ENCODE peak calls at places on chromosomes 2 and 18, in nine cellular contexts. G is choroid plexus epithelial cell, Q is AG09309, I is fibroblast of mammary gland, V is colonic mucosa, E is left ventricle myocardium inferior, J is mammary epithelial cell, X is esophagus squamous epithelium, C is bronchial epithelial cell. D is an unnamed sample.

GRCh38 chr2:65026640-65027464 is 29.4 kb upstream of the CEP68 start:
- DNase-seq in Q (no peak), J (no peak), V (no peak), X (no peak), G (no peak), I (no peak), E (no peak), C (no peak), D (no peak)

GRCh38 chr2:9775999-9776685 is 67.1 kb upstream of the TAF1B start:
- DNase-seq in I (no peak), J (no peak), G (no peak), Q (no peak), X (no peak), E (no peak), V (no peak), C (no peak), D (no peak)

GRCh38 chr2:114213808-114214207 is 228.6 kb upstream of the DPP10 start:
- DNase-seq in E (no peak), X (no peak), I (no peak), V (no peak), C (no peak), G (no peak), Q (no peak), J (no peak), D (no peak)

GRCh38 chr2:159968282-159968900 is 94.0 kb downstream of the PLA2R1 start:
- DNase-seq in V (peak), G (peak), J (peak), C (peak), Q (peak), E (no peak), X (no peak), I (peak), D (peak)

GRCh38 chr18:71287268-71287667 is 998.4 kb downstream of the SOCS6 start:
- DNase-seq in I (no peak), C (no peak), V (no peak), E (no peak), Q (no peak), X (no peak), G (no peak), J (no peak), D (no peak)

GRCh38 chr2:133591164-133591563 is 22.9 kb upstream of the NCKAP5 start:
- DNase-seq in G (peak), E (peak), V (peak), I (no peak), C (no peak), Q (no peak), X (no peak), J (no peak), D (no peak)

GRCh38 chr2:231877533-231878456 is 48.4 kb downstream of the NPPC start:
- DNase-seq in J (peak), C (peak), I (no peak), G (peak), V (no peak), E (no peak), Q (no peak), X (no peak), D (no peak)

GRCh38 chr2:157684940-157685466 is 56.3 kb upstream of the ACVR1C start:
- DNase-seq in G (no peak), X (no peak), I (no peak), Q (no peak), V (no peak), C (no peak), J (no peak), E (no peak), D (no peak)

GRCh38 chr2:209938906-209939305 is 63.5 kb upstream of the RPE start:
- DNase-seq in J (no peak), Q (no peak), I (no peak), C (peak), G (no peak), X (no peak), E (no peak), V (no peak), D (no peak)

GRCh38 chr2:239467281-239467955 is 66.6 kb upstream of the HDAC4 start:
- DNase-seq in V (no peak), C (no peak), J (no peak), I (no peak), X (no peak), G (no peak), E (no peak), Q (no peak), D (no peak)

GRCh38 chr2:44103643-44104038 is 65.0 kb upstream of the PPM1B start:
- DNase-seq in C (no peak), J (no peak), V (no peak), I (no peak), X (no peak), G (no peak), E (no peak), Q (no peak), D (no peak)

GRCh38 chr2:225017713-225018112 is 24.6 kb downstream of the DOCK10 start:
- DNase-seq in G (no peak), X (no peak), I (peak), J (no peak), C (no peak), V (no peak), E (no peak), Q (no peak), D (no peak)

GRCh38 chr18:48529796-48530195 is 9.0 kb upstream of the CTIF start:
- DNase-seq in E (no peak), V (no peak), C (peak), J (peak), Q (peak), I (peak), X (no peak), G (peak), D (peak)

GRCh38 chr2:111162718-111163331 is 42.1 kb downstream of the BCL2L11 start:
- DNase-seq in G (no peak), C (peak), X (no peak), I (no peak), Q (no peak), J (no peak), V (no peak), E (no peak), D (peak)

GRCh38 chr2:152098798-152099654 is at the start of gene CACNB4:
- DNase-seq in I (peak), E (no peak), J (no peak), Q (no peak), G (peak), X (no peak), C (no peak), V (peak), D (peak)

GRCh38 chr2:9993490-9994165 is 42.1 kb downstream of the GRHL1 start:
- DNase-seq in E (no peak), V (no peak), G (no peak), C (no peak), X (no peak), Q (no peak), J (no peak), I (peak), D (peak)

GRCh38 chr2:9813312-9814128 is 29.8 kb upstream of the TAF1B start:
- DNase-seq in I (peak), G (peak), Q (no peak), X (no peak), C (no peak), J (peak), V (peak), E (peak), D (peak)

GRCh38 chr2:134918518-134919359 is at the start of gene CCNT2:
- DNase-seq in J (peak), Q (peak), X (peak), E (peak), I (peak), V (peak), C (peak), G (peak), D (peak)

GRCh38 chr2:127398239-127398590 is 10.4 kb upstream of the MAP3K2 start:
- DNase-seq in G (peak), V (peak), I (peak), J (peak), X (no peak), Q (peak), E (peak), C (peak), D (peak)

GRCh38 chr18:40935423-40935822 is 1019.6 kb upstream of the PIK3C3 start:
- DNase-seq in E (no peak), V (no peak), Q (no peak), I (peak), C (peak), X (no peak), G (peak), J (peak), D (peak)

GRCh38 chr18:63578357-63578958 is 8.7 kb upstream of the SERPINB13 start:
- DNase-seq in V (peak), Q (peak), G (peak), E (no peak), I (peak), X (no peak), C (peak), J (no peak), D (peak)

GRCh38 chr18:70235478-70235877 is 30.0 kb upstream of the RTTN start:
- DNase-seq in C (no peak), X (no peak), V (no peak), G (no peak), J (no peak), Q (no peak), E (no peak), I (no peak), D (no peak)

GRCh38 chr2:229642371-229642770 is 72.0 kb downstream of the DNER start:
- DNase-seq in G (peak), Q (no peak), J (peak), V (peak), I (peak), E (no peak), X (no peak), C (peak), D (no peak)

GRCh38 chr2:172885996-172886395 is 150.4 kb downstream of the RAPGEF4 start:
- DNase-seq in V (no peak), J (no peak), Q (no peak), E (no peak), G (no peak), X (no peak), C (no peak), I (no peak), D (peak)

GRCh38 chr2:159946326-159946992 is 116.0 kb downstream of the PLA2R1 start:
- DNase-seq in J (peak), Q (peak), E (no peak), V (no peak), I (peak), G (peak), X (no peak), C (peak), D (peak)

GRCh38 chr2:9373047-9373446 is 50.3 kb downstream of the ITGB1BP1 start:
- DNase-seq in J (no peak), C (no peak), I (no peak), G (no peak), V (no peak), Q (no peak), E (no peak), X (no peak), D (no peak)

GRCh38 chr18:23539298-23539697 is 36.0 kb downstream of the RMC1 start:
- DNase-seq in G (no peak), V (no peak), Q (no peak), C (no peak), E (no peak), J (no peak), I (no peak), X (no peak), D (no peak)

GRCh38 chr2:43268066-43268971 is 41.9 kb upstream of the ZFP36L2 start:
- DNase-seq in E (no peak), V (no peak), Q (no peak), C (peak), X (no peak), G (no peak), J (peak), I (peak), D (no peak)

GRCh38 chr2:121479882-121480522 is 50.7 kb upstream of the RNU4ATAC start:
- DNase-seq in G (peak), E (no peak), Q (no peak), V (peak), C (peak), J (peak), I (peak), X (no peak), D (no peak)

GRCh38 chr2:161139098-161139987 is 20.9 kb upstream of the TANK start:
- DNase-seq in I (peak), J (peak), G (peak), E (no peak), V (no peak), X (no peak), Q (no peak), C (peak), D (peak)

DNA sequence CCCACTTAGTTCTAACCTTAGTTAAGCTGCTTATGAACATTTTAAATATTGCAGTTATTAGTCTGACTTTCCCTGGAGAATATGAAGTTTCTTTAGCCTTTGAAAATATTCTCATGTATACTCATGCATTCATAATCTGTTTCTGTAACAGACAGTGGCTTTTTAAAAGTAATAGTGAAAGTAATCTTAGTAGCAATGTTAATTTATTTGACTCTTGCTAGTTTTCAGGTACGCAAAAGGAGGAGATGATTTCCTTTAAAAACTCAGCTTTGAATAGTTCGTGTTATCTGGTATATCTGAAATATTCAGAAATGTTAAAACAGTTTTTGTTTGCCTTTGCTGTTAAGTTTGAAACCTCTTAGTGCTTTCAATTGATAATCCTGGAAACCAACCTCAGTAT is 3.8 kb downstream of the ANKRD12 start:
- DNase-seq in C (no peak), I (no peak), J (no peak), X (no peak), Q (no peak), G (no peak), V (no peak), E (no peak), D (no peak)
- H3K4me3 ChIP-seq in C (no peak), I (peak), J (peak), X (peak), Q (no peak), G (no peak), V (no peak), E (peak), D (peak)

DNA sequence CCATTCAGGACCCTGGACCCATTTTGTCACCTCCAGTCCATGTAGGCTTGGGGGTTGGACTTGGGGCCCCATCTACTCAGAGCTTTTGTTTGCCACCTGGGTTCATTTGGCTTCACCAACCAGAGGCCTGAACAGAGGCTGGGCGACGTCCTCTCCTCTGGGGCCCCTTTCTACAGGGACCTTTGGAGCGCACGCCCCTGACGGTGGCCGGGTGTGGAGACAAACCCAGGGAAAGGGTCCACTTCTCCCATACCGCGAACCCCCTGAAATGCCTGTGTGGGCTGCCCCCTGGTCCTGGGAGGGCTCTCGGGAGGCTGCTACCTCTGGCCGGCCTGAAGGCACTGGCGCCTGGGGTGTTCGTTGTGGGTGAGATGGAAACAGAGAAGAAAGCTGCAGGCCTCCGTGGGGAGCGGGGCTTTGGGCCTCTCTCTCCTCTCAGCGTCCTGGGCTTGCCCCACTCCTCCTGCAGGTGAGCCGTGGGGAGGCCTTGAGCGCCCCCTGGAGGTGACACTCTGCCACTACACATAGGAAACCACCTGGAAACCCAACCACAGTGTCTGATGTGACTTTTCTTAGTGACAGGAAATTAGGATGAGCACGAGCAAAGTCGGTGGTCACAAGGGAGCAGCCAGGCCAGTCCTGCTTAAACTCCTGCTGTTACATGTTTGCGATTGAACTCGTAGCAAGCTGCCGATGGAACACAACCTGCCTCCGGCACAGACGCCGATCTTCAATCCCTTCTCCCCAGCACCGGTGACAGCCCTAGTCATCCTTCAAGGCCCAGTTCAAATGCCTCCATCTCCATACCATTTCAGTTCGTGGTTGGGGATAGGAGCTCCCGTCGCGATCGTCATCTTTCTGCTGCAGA is 12.0 kb upstream of the NTSR2 start:
- DNase-seq in E (no peak), J (no peak), X (no peak), Q (no peak), V (peak), C (peak), I (no peak), G (peak), D (no peak)
- TF ChIP-seq CTCF in E (peak), J (peak), X (no peak), Q (peak), V (peak), C (peak), I (peak), G (peak), D (peak)

GRCh38 chr18:13461488-13461887 is 242.9 kb downstream of the LDLRAD4 start:
- DNase-seq in X (no peak), C (no peak), Q (no peak), G (peak), E (no peak), J (no peak), I (no peak), V (no peak), D (peak)
- H3K4me3 ChIP-seq in X (no peak), C (no peak), Q (no peak), G (no peak), E (no peak), J (no peak), I (no peak), V (no peak), D (no peak)

GRCh38 chr2:71460595-71461303 is 7.4 kb downstream of the DYSF start:
- DNase-seq in Q (no peak), E (no peak), J (no peak), V (no peak), X (no peak), G (peak), C (no peak), I (peak), D (no peak)
- TF ChIP-seq CTCF in Q (peak), E (peak), J (peak), V (peak), X (no peak), G (peak), C (peak), I (peak), D (peak)

GRCh38 chr2:55419236-55419513 is 481 bp downstream of the CCDC88A start:
- DNase-seq in E (no peak), J (no peak), V (peak), Q (no peak), I (peak), X (no peak), C (peak), G (no peak), D (peak)
- H3K4me3 ChIP-seq in E (peak), J (peak), V (peak), Q (peak), I (peak), X (peak), C (peak), G (peak), D (peak)

DNA sequence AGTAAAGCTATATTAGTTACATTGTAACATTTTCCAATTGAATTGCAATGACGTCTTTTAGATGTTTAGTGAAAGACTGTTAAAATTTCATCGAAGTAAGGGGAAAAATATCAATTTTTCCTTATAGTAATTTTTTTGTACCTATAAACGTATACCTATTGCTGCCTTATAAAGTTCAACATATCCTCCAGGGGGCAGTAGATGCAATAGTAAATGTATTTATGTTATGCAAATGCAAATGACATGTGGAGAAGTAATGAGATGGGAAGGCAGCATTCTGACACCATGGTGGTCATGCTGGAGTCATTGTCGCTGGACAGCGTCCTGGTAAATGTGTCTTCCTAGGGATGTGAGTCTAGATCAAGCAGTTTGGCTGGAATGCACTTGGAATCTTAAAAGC is 38.7 kb downstream of the MSTN start:
- DNase-seq in C (peak), E (no peak), Q (no peak), X (no peak), V (no peak), G (peak), J (peak), I (peak), D (peak)
- TF ChIP-seq CTCF in C (peak), E (peak), Q (peak), X (no peak), V (peak), G (peak), J (peak), I (peak), D (peak)

D was measured in fibroblast of villous mesenchyme.